ENCODE peak calls at places on chromosome 16, in five cellular contexts. One of them, this sample, is unnamed.

GRCh38 chr16:31474173-31474714 is 2.3 kb downstream of the TGFB1I1 start:
- DNase-seq in AG09319: peak
- DNase-seq in progenitor cell of endocrine pancreas: no peak
- DNase-seq in NCI-H2171 treated with DMSO at 0.1 percent for 48 hours: no peak
- DNase-seq in NCI-H1105 treated with DMSO at 0.1 percent for 48 hours: no peak
- DNase-seq in this sample: no peak

GRCh38 chr16:72124148-72124547 is 30.5 kb downstream of the DHX38 start:
- DNase-seq in AG09319: no peak
- DNase-seq in progenitor cell of endocrine pancreas: no peak
- DNase-seq in NCI-H2171 treated with DMSO at 0.1 percent for 48 hours: no peak
- DNase-seq in NCI-H1105 treated with DMSO at 0.1 percent for 48 hours: no peak
- DNase-seq in this sample: no peak

GRCh38 chr16:12095275-12096161 is 119.0 kb downstream of the SNX29 start:
- DNase-seq in AG09319: no peak
- DNase-seq in progenitor cell of endocrine pancreas: peak
- DNase-seq in NCI-H2171 treated with DMSO at 0.1 percent for 48 hours: peak
- DNase-seq in NCI-H1105 treated with DMSO at 0.1 percent for 48 hours: peak
- DNase-seq in this sample: no peak

GRCh38 chr16:13435873-13436474 is 484.0 kb upstream of the ERCC4 start:
- DNase-seq in AG09319: no peak
- DNase-seq in progenitor cell of endocrine pancreas: no peak
- DNase-seq in NCI-H2171 treated with DMSO at 0.1 percent for 48 hours: no peak
- DNase-seq in NCI-H1105 treated with DMSO at 0.1 percent for 48 hours: no peak
- DNase-seq in this sample: no peak

GRCh38 chr16:15464401-15465186 is 30.2 kb downstream of the BMERB1 start:
- DNase-seq in AG09319: no peak
- DNase-seq in progenitor cell of endocrine pancreas: no peak
- DNase-seq in NCI-H2171 treated with DMSO at 0.1 percent for 48 hours: no peak
- DNase-seq in NCI-H1105 treated with DMSO at 0.1 percent for 48 hours: no peak
- DNase-seq in this sample: no peak

GRCh38 chr16:53775821-53776431 is 72.0 kb downstream of the FTO start:
- DNase-seq in AG09319: peak
- DNase-seq in progenitor cell of endocrine pancreas: no peak
- DNase-seq in NCI-H2171 treated with DMSO at 0.1 percent for 48 hours: no peak
- DNase-seq in NCI-H1105 treated with DMSO at 0.1 percent for 48 hours: no peak
- DNase-seq in this sample: no peak

GRCh38 chr16:72950669-72951068 is 97.3 kb downstream of the ZFHX3 start:
- DNase-seq in AG09319: no peak
- DNase-seq in progenitor cell of endocrine pancreas: no peak
- DNase-seq in NCI-H2171 treated with DMSO at 0.1 percent for 48 hours: no peak
- DNase-seq in NCI-H1105 treated with DMSO at 0.1 percent for 48 hours: no peak
- DNase-seq in this sample: no peak

GRCh38 chr16:8096211-8096610 is 494.1 kb downstream of the TMEM114 start:
- DNase-seq in AG09319: no peak
- DNase-seq in progenitor cell of endocrine pancreas: no peak
- DNase-seq in NCI-H2171 treated with DMSO at 0.1 percent for 48 hours: no peak
- DNase-seq in NCI-H1105 treated with DMSO at 0.1 percent for 48 hours: no peak
- DNase-seq in this sample: no peak

GRCh38 chr16:29905668-29906067 is 5.4 kb downstream of the ASPHD1 start:
- DNase-seq in AG09319: no peak
- DNase-seq in progenitor cell of endocrine pancreas: no peak
- DNase-seq in NCI-H2171 treated with DMSO at 0.1 percent for 48 hours: no peak
- DNase-seq in NCI-H1105 treated with DMSO at 0.1 percent for 48 hours: no peak
- DNase-seq in this sample: no peak

GRCh38 chr16:2971985-2972784 is 3.0 kb downstream of the PAQR4 start:
- DNase-seq in AG09319: no peak
- DNase-seq in progenitor cell of endocrine pancreas: no peak
- DNase-seq in NCI-H2171 treated with DMSO at 0.1 percent for 48 hours: no peak
- DNase-seq in NCI-H1105 treated with DMSO at 0.1 percent for 48 hours: no peak
- DNase-seq in this sample: no peak

GRCh38 chr16:24347556-24347955 is 91.4 kb downstream of the CACNG3 start:
- DNase-seq in AG09319: no peak
- DNase-seq in progenitor cell of endocrine pancreas: no peak
- DNase-seq in NCI-H2171 treated with DMSO at 0.1 percent for 48 hours: no peak
- DNase-seq in NCI-H1105 treated with DMSO at 0.1 percent for 48 hours: no peak
- DNase-seq in this sample: no peak

GRCh38 chr16:24013733-24014645 is 178.2 kb downstream of the PRKCB start:
- DNase-seq in AG09319: no peak
- DNase-seq in progenitor cell of endocrine pancreas: no peak
- DNase-seq in NCI-H2171 treated with DMSO at 0.1 percent for 48 hours: peak
- DNase-seq in NCI-H1105 treated with DMSO at 0.1 percent for 48 hours: peak
- DNase-seq in this sample: no peak

GRCh38 chr16:3503513-3503912 is 2.7 kb downstream of the CLUAP1 start:
- DNase-seq in AG09319: no peak
- DNase-seq in progenitor cell of endocrine pancreas: no peak
- DNase-seq in NCI-H2171 treated with DMSO at 0.1 percent for 48 hours: no peak
- DNase-seq in NCI-H1105 treated with DMSO at 0.1 percent for 48 hours: no peak
- DNase-seq in this sample: no peak

GRCh38 chr16:10551881-10552280 is 28.5 kb downstream of the EMP2 start:
- DNase-seq in AG09319: no peak
- DNase-seq in progenitor cell of endocrine pancreas: no peak
- DNase-seq in NCI-H2171 treated with DMSO at 0.1 percent for 48 hours: no peak
- DNase-seq in NCI-H1105 treated with DMSO at 0.1 percent for 48 hours: no peak
- DNase-seq in this sample: no peak

GRCh38 chr16:73204359-73205152 is 156.6 kb upstream of the ZFHX3 start:
- DNase-seq in AG09319: no peak
- DNase-seq in progenitor cell of endocrine pancreas: no peak
- DNase-seq in NCI-H2171 treated with DMSO at 0.1 percent for 48 hours: no peak
- DNase-seq in NCI-H1105 treated with DMSO at 0.1 percent for 48 hours: no peak
- DNase-seq in this sample: no peak

GRCh38 chr16:56282455-56282854 is 91.2 kb downstream of the GNAO1 start:
- DNase-seq in AG09319: no peak
- DNase-seq in progenitor cell of endocrine pancreas: no peak
- DNase-seq in NCI-H2171 treated with DMSO at 0.1 percent for 48 hours: peak
- DNase-seq in NCI-H1105 treated with DMSO at 0.1 percent for 48 hours: no peak
- DNase-seq in this sample: no peak

GRCh38 chr16:77564791-77565390 is 130.1 kb upstream of the ADAMTS18 start:
- DNase-seq in AG09319: no peak
- DNase-seq in progenitor cell of endocrine pancreas: no peak
- DNase-seq in NCI-H2171 treated with DMSO at 0.1 percent for 48 hours: no peak
- DNase-seq in NCI-H1105 treated with DMSO at 0.1 percent for 48 hours: no peak
- DNase-seq in this sample: no peak

GRCh38 chr16:17345043-17345442 is 125.7 kb downstream of the XYLT1 start:
- DNase-seq in AG09319: no peak
- DNase-seq in progenitor cell of endocrine pancreas: no peak
- DNase-seq in NCI-H2171 treated with DMSO at 0.1 percent for 48 hours: no peak
- DNase-seq in NCI-H1105 treated with DMSO at 0.1 percent for 48 hours: no peak
- DNase-seq in this sample: no peak

This sample was measured in glomerular endothelial cell.